ENCODE peak calls at places on chromosomes 6 and 20, in four cellular contexts. L is H1, Y is HCT116, R is fibroblast of lung. F is an unnamed sample. For H3K9me3, the result is how much of the 10 kb centered on the place peaks cover.

GRCh38 chr6:31659649-31660223 is 842 bp downstream of the C6orf47 start:
- DNase-seq in L (no peak), R (peak), Y (no peak), F (peak)

GRCh38 chr20:32911355-32911754 is 52.6 kb downstream of the EFCAB8 start:
- DNase-seq in R (no peak), Y (no peak), L (no peak), F (no peak)

GRCh38 chr6:44355640-44356039 is 13.2 kb downstream of the SPATS1 start:
- DNase-seq in L (no peak), Y (no peak), R (no peak), F (no peak)

GRCh38 chr6:25511386-25511785 is 140.6 kb upstream of the SCGN start:
- DNase-seq in Y (no peak), L (no peak), R (peak), F (no peak)

GRCh38 chr20:33578510-33578909 is 83.6 kb upstream of the C20orf144 start:
- DNase-seq in L (no peak), Y (no peak), R (peak), F (no peak)

GRCh38 chr20:32380745-32381144 is 22.6 kb downstream of the ASXL1 start:
- DNase-seq in L (no peak), Y (no peak), R (no peak), F (no peak)

GRCh38 chr20:25487975-25488374 is 80.5 kb downstream of the GINS1 start:
- DNase-seq in R (no peak), L (no peak), Y (no peak), F (no peak)

GRCh38 chr6:18115356-18115755 is 7.1 kb downstream of the NHLRC1 start:
- DNase-seq in R (peak), L (no peak), Y (no peak), F (no peak)

GRCh38 chr20:32528291-32528891 is 56.7 kb downstream of the NOL4L start:
- DNase-seq in Y (no peak), L (no peak), R (no peak), F (no peak)

GRCh38 chr20:25676164-25676809 is 20.4 kb downstream of the ZNF337 start:
- DNase-seq in R (peak), Y (no peak), L (no peak), F (no peak)

GRCh38 chr20:62739581-62740285 is 31.1 kb downstream of the NTSR1 start:
- DNase-seq in R (no peak), L (no peak), Y (no peak), F (no peak)
- H3K4me3 ChIP-seq in R (no peak), L (no peak), Y (peak), F (no peak)

GRCh38 chr20:56207656-56208055 is 40.9 kb upstream of the MC3R start:
- DNase-seq in L (no peak), Y (no peak), R (no peak), F (no peak)

GRCh38 chr20:56211051-56211450 is 37.5 kb upstream of the MC3R start:
- DNase-seq in L (no peak), R (no peak), Y (no peak), F (no peak)

GRCh38 chr20:56205350-56205749 is 43.2 kb upstream of the MC3R start:
- DNase-seq in L (no peak), R (no peak), Y (no peak), F (no peak)

GRCh38 chr20:56204206-56204605 is 44.3 kb upstream of the MC3R start:
- DNase-seq in Y (no peak), L (no peak), R (no peak), F (no peak)

GRCh38 chr20:56208121-56208520 is 40.4 kb upstream of the MC3R start:
- DNase-seq in R (no peak), Y (no peak), L (no peak), F (no peak)
- H3K9me3 ChIP-seq in R (under half), Y (under half), L (half or more), F (under half)

GRCh38 chr6:34546551-34547321 is 9.4 kb downstream of the SPDEF start:
- DNase-seq in R (no peak), Y (no peak), L (no peak), F (no peak)
- H3K9ac ChIP-seq in R (no peak), Y (no peak), L (no peak), F (no peak)

DNA sequence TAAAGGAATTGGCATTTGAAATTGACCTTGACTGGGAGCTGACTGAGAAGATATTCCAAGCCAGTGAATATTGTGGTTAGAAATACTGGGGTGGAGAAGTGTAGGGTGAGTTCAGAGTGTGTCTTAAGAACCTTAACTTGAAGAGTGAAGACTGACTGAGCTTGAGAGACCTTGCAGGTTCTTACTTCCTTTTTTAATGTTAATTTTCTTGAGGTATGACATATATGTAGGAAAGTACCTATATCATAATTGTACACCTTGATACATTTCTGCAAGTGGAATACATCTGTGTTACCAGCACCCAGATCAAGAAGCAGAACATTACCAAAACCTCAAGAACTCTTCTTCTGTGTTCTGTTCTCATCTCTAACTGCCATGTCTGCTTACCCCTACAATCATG is 11.0 kb downstream of the DHX35 start:
- DNase-seq in R (no peak), L (no peak), Y (no peak), F (no peak)
- H3K4me3 ChIP-seq in R (no peak), L (no peak), Y (no peak), F (no peak)

GRCh38 chr6:164322533-164322932 is 908.0 kb downstream of the QKI start:
- DNase-seq in Y (no peak), L (no peak), R (peak), F (no peak)
- H3K9me3 ChIP-seq in Y (under half), L (under half), R (under half), F (under half)

DNA sequence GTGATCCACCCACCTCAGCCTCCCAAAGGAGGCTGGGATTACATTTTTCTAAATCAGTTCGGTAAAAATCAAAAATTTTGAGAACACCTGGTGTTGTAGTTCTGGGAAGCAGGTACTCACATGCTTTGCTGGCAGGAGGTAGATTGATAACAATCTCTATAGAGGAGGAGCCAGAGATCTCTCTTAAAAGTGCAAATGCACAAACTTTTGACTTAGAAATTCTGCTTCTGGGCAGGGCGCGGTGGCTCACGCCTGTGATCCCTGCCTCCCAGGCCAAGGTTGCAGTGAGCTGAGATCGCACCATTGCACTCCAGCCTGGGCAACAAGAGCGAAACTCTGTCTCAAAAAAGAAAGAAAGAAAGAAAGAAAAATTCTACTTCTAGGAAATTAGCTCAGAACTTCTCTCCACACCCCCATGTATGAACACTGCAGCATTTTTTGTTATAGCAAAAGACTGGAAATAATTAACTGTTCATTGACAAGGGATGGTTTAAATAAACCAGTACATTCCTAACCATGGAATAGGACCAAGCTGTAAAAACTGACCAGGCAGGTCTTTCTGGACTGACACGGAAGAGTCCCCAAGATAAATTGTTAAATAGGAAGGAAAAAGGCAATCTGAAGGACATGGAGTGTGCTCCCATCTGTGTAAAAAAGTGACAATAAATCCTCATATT is 14.4 kb upstream of the TRIB3 start:
- DNase-seq in Y (no peak), R (no peak), L (no peak), F (no peak)
- H3K9ac ChIP-seq in Y (peak), R (no peak), L (no peak), F (no peak)

GRCh38 chr6:136548582-136549330 is 1.5 kb downstream of the MAP7 start:
- DNase-seq in R (no peak), L (no peak), Y (no peak), F (no peak)
- H3K4me3 ChIP-seq in R (peak), L (peak), Y (peak), F (no peak)

GRCh38 chr6:37050854-37051137 is 45.3 kb downstream of the FGD2 start:
- DNase-seq in Y (no peak), R (no peak), L (no peak), F (no peak)

GRCh38 chr6:37053683-37054082 is 48.2 kb downstream of the FGD2 start:
- DNase-seq in R (no peak), Y (no peak), L (no peak), F (no peak)

GRCh38 chr6:37051138-37052026 is 45.9 kb downstream of the FGD2 start:
- DNase-seq in L (peak), R (peak), Y (peak), F (peak)

GRCh38 chr6:37049990-37050853 is 44.8 kb downstream of the FGD2 start:
- DNase-seq in L (no peak), Y (no peak), R (no peak), F (peak)

DNA sequence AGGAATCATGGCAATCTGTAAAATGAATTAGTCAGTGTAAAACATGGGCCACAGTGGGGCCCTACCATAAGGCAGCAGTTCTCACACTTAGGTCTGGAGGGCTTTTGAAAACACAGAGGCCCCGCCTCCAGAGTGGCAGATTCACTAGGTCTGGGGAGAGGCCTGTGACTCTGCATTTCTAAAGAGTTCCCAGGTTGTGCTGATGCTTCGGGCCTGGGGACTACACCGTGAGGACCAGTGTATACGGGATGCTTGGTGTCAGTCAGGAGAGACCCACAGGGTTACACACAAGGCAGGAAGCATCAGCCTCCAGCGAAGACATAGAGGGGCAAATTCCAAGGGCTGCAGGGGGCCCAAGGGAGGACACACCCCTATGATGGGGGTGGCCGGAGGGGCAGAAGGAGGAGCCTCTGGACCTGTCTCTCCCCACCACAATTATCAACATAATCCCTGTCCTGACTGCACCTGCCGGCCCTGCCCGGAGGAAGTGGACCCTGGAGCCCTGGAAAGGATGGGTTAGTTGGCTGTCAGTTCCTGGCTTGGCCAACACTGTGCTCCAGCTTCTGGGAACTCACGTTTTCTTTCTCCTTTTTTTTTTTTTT is 46.7 kb downstream of the FGD2 start:
- DNase-seq in L (no peak), R (no peak), Y (no peak), F (no peak)
- H3K9me3 ChIP-seq in L (under half), R (under half), Y (under half), F (under half)

DNA sequence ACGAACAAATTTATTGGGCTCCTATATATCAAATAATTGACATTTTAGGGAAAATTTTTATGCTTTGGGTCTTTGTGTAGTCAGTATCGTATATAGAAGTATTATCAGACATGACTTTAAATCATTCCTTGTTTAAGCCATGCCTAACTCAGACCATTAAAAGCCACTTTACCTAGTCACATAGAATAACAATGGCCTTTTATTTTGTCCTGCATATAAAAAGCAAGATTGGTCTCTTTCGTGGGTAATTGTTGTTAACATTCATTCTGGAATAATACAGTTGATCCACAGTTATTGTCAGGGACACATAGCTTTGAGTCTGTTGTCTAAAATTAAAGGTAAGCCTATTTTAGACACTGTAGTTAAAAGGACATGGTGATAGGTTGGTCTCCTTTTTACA is 47.4 kb downstream of the PLEKHG1 start:
- DNase-seq in R (no peak), L (no peak), Y (no peak), F (no peak)
- H3K9ac ChIP-seq in R (no peak), L (no peak), Y (no peak), F (no peak)

DNA sequence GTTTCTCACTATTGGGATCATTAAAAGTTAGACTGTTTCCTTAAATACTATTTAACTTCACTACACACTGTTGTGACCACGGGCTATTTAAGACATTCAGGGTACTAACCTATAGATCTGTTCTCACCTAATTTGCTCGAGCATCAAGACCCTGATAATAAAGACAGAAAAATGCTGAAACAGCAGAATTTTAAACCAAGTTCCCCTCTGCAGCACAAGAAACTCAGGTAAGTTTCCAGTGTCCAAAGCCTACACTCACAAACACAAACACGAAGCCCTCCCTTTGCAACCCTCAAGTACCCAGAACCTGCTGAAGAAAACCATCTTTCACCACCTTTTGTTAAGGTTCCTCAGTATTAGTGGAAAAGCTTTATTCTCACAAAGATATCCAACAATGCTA is 4.0 kb downstream of the SNX5 start:
- DNase-seq in R (no peak), L (no peak), Y (no peak), F (no peak)
- H3K4me3 ChIP-seq in R (peak), L (peak), Y (no peak), F (peak)

F was measured in Karpas-422.